ENCODE peak calls at places on chromosomes 3 and 15, in seven cellular contexts. One of them, this sample, is unnamed.

GRCh38 chr15:65916664-65917406 is 47.5 kb downstream of the RAB11A start:
- DNase-seq in immature natural killer cell: no peak
- DNase-seq in HS-5: no peak
- DNase-seq in neural progenitor cell: peak
- DNase-seq in BJ: no peak
- DNase-seq in anterior cingulate cortex: peak
- DNase-seq in omental fat pad: no peak
- DNase-seq in this sample: peak

GRCh38 chr15:24924621-24925020 is 30.2 kb upstream of the SNRPN start:
- DNase-seq in immature natural killer cell: no peak
- DNase-seq in HS-5: no peak
- DNase-seq in neural progenitor cell: no peak
- DNase-seq in BJ: no peak
- DNase-seq in anterior cingulate cortex: no peak
- DNase-seq in omental fat pad: no peak
- DNase-seq in this sample: no peak

GRCh38 chr15:38414351-38414750 is 39.6 kb upstream of the FAM98B start:
- DNase-seq in immature natural killer cell: no peak
- DNase-seq in HS-5: no peak
- DNase-seq in neural progenitor cell: peak
- DNase-seq in BJ: no peak
- DNase-seq in anterior cingulate cortex: peak
- DNase-seq in omental fat pad: no peak
- DNase-seq in this sample: peak

GRCh38 chr15:81507831-81508230 is 133.8 kb upstream of the TMC3 start:
- DNase-seq in immature natural killer cell: no peak
- DNase-seq in HS-5: no peak
- DNase-seq in neural progenitor cell: no peak
- DNase-seq in BJ: no peak
- DNase-seq in anterior cingulate cortex: no peak
- DNase-seq in omental fat pad: no peak
- DNase-seq in this sample: no peak

GRCh38 chr3:28835751-28836150 is 445.1 kb upstream of the RBMS3 start:
- DNase-seq in immature natural killer cell: no peak
- DNase-seq in HS-5: no peak
- DNase-seq in neural progenitor cell: peak
- DNase-seq in BJ: no peak
- DNase-seq in anterior cingulate cortex: peak
- DNase-seq in omental fat pad: no peak
- DNase-seq in this sample: peak

GRCh38 chr15:81254277-81255265 is 57.9 kb downstream of the IL16 start:
- DNase-seq in immature natural killer cell: no peak
- DNase-seq in HS-5: no peak
- DNase-seq in neural progenitor cell: no peak
- DNase-seq in BJ: no peak
- DNase-seq in anterior cingulate cortex: no peak
- DNase-seq in omental fat pad: no peak
- DNase-seq in this sample: no peak

GRCh38 chr3:136543385-136543784 is 208.8 kb downstream of the STAG1 start:
- DNase-seq in immature natural killer cell: no peak
- DNase-seq in HS-5: peak
- DNase-seq in neural progenitor cell: no peak
- DNase-seq in BJ: no peak
- DNase-seq in anterior cingulate cortex: no peak
- DNase-seq in omental fat pad: no peak
- DNase-seq in this sample: no peak

GRCh38 chr3:4751057-4752051 is 227.9 kb upstream of the BHLHE40 start:
- DNase-seq in immature natural killer cell: no peak
- DNase-seq in HS-5: peak
- DNase-seq in neural progenitor cell: no peak
- DNase-seq in BJ: peak
- DNase-seq in anterior cingulate cortex: no peak
- DNase-seq in omental fat pad: no peak
- DNase-seq in this sample: peak

GRCh38 chr3:72157782-72158638 is 373.1 kb upstream of the PROK2 start:
- DNase-seq in immature natural killer cell: no peak
- DNase-seq in HS-5: no peak
- DNase-seq in neural progenitor cell: no peak
- DNase-seq in BJ: no peak
- DNase-seq in anterior cingulate cortex: no peak
- DNase-seq in omental fat pad: no peak
- DNase-seq in this sample: no peak

This sample was measured in midbrain.